ENCODE peak calls at places on chromosomes 11 and 22, in seven cellular contexts. R is WERI-Rb-1; X is activated CD8-positive, alpha-beta T cell treated with anti-CD3 and anti-CD28 coated beads for 36 hours; Q is fibroblast of villous mesenchyme; J is uterus; B is brain microvascular endothelial cell; Y is endothelial cell of umbilical vein. F is an unnamed sample.

GRCh38 chr22:28931844-28932561 is 48.6 kb downstream of the ZNRF3 start:
- DNase-seq in Y (no peak), J (no peak), B (no peak), X (no peak), Q (no peak), R (peak), F (no peak)

GRCh38 chr11:119567667-119568582 is 145.0 kb upstream of the THY1 start:
- DNase-seq in J (no peak), X (no peak), R (no peak), Q (peak), Y (no peak), B (peak), F (peak)

GRCh38 chr11:108591893-108592292 is 1.7 kb downstream of the EXPH5 start:
- DNase-seq in Y (no peak), X (no peak), Q (no peak), B (no peak), J (no peak), R (no peak), F (no peak)

GRCh38 chr11:47236482-47236881 is 12.1 kb downstream of the ACP2 start:
- DNase-seq in J (no peak), Y (peak), Q (peak), R (peak), X (no peak), B (no peak), F (no peak)

GRCh38 chr11:71499125-71499524 is 27.9 kb upstream of the KRTAP5-7 start:
- DNase-seq in X (no peak), Q (no peak), Y (no peak), J (no peak), R (no peak), B (peak), F (no peak)

GRCh38 chr11:2548596-2548995 is 103.8 kb downstream of the KCNQ1 start:
- DNase-seq in J (no peak), B (no peak), Q (no peak), R (no peak), X (no peak), Y (no peak), F (no peak)

GRCh38 chr11:92703431-92703830 is 266.0 kb upstream of the MTNR1B start:
- DNase-seq in B (peak), X (no peak), J (no peak), R (no peak), Y (no peak), Q (no peak), F (no peak)

GRCh38 chr11:46345881-46346484 is 1.3 kb upstream of the DGKZ start:
- DNase-seq in X (peak), R (no peak), Y (no peak), J (no peak), Q (no peak), B (no peak), F (peak)

GRCh38 chr11:63250162-63251050 is 7.0 kb upstream of the SLC22A25 start:
- DNase-seq in Q (no peak), X (no peak), Y (no peak), B (no peak), R (no peak), J (no peak), F (no peak)

GRCh38 chr11:87351671-87352070 is 313.9 kb downstream of the TMEM135 start:
- DNase-seq in R (no peak), Y (no peak), Q (no peak), B (no peak), X (no peak), J (no peak), F (peak)

GRCh38 chr11:118870396-118871343 is 13.0 kb upstream of the CXCR5 start:
- DNase-seq in X (peak), Y (no peak), B (no peak), J (peak), Q (peak), R (no peak), F (peak)

GRCh38 chr11:40188848-40189247 is 1270.6 kb downstream of the LRRC4C start:
- DNase-seq in Q (no peak), R (no peak), Y (no peak), B (no peak), X (no peak), J (no peak), F (no peak)

GRCh38 chr11:8871283-8871775 is 39.7 kb upstream of the AKIP1 start:
- DNase-seq in R (peak), J (peak), B (peak), X (no peak), Q (peak), Y (peak), F (no peak)

GRCh38 chr22:37638351-37639069 is 959 bp upstream of the SH3BP1 start:
- DNase-seq in J (no peak), Q (no peak), X (peak), Y (no peak), R (no peak), B (no peak), F (peak)

GRCh38 chr11:133974836-133975235 is 18.1 kb upstream of the IGSF9B start:
- DNase-seq in Y (no peak), Q (no peak), X (no peak), J (no peak), B (no peak), R (no peak), F (no peak)

GRCh38 chr22:36267058-36267457 is 14.1 kb downstream of the APOL1 start:
- DNase-seq in Y (no peak), B (no peak), J (peak), Q (no peak), X (no peak), R (no peak), F (no peak)

GRCh38 chr11:60786811-60787567 is 1.9 kb downstream of the MS4A10 start:
- DNase-seq in X (no peak), R (no peak), Q (peak), Y (peak), B (peak), J (peak), F (no peak)

GRCh38 chr11:64341851-64342791 is 2.1 kb downstream of the CCDC88B start:
- DNase-seq in J (peak), Y (peak), Q (peak), B (peak), X (peak), R (peak), F (peak)

GRCh38 chr11:75562836-75563484 is 907 bp downstream of the SERPINH1 start:
- DNase-seq in Y (peak), B (peak), Q (peak), X (no peak), R (peak), J (no peak), F (no peak)

GRCh38 chr22:30212996-30213441 is 33.5 kb downstream of the LIF start:
- DNase-seq in B (peak), R (no peak), J (no peak), X (no peak), Q (peak), Y (no peak), F (no peak)

GRCh38 chr11:75204012-75204674 is 36.4 kb upstream of the TPBGL start:
- DNase-seq in Y (no peak), R (no peak), X (no peak), Q (no peak), B (no peak), J (no peak), F (no peak)

GRCh38 chr11:75200051-75200450 is 40.5 kb upstream of the TPBGL start:
- DNase-seq in Q (no peak), B (no peak), X (no peak), Y (no peak), J (no peak), R (no peak), F (no peak)

GRCh38 chr22:25360891-25361645 is 141.6 kb downstream of the CRYBB2 start:
- DNase-seq in R (no peak), Y (no peak), B (no peak), Q (no peak), J (peak), X (no peak), F (no peak)

GRCh38 chr11:57288771-57289579 is 35.8 kb downstream of the TNKS1BP1 start:
- DNase-seq in X (no peak), Q (peak), R (no peak), Y (peak), B (peak), J (no peak), F (no peak)

GRCh38 chr22:32565002-32565339 is 90.4 kb downstream of the FBXO7 start:
- DNase-seq in Q (no peak), R (no peak), J (no peak), X (no peak), B (no peak), Y (no peak), F (no peak)

GRCh38 chr22:32562916-32563315 is 88.3 kb downstream of the FBXO7 start:
- DNase-seq in X (no peak), Q (no peak), R (peak), B (no peak), J (no peak), Y (no peak), F (no peak)

GRCh38 chr22:32571764-32572163 is 97.2 kb downstream of the FBXO7 start:
- DNase-seq in Y (no peak), B (no peak), Q (no peak), J (no peak), X (peak), R (no peak), F (no peak)

GRCh38 chr22:32564170-32565001 is 89.8 kb downstream of the FBXO7 start:
- DNase-seq in B (peak), R (no peak), Q (peak), J (no peak), Y (no peak), X (no peak), F (no peak)

GRCh38 chr22:32567544-32567943 is 92.9 kb downstream of the FBXO7 start:
- DNase-seq in Q (no peak), R (peak), J (no peak), Y (no peak), X (no peak), B (no peak), F (no peak)
- TF ChIP-seq CTCF in Q (no peak), R (no peak), J (no peak), Y (no peak), X (no peak), B (no peak), F (no peak)

DNA sequence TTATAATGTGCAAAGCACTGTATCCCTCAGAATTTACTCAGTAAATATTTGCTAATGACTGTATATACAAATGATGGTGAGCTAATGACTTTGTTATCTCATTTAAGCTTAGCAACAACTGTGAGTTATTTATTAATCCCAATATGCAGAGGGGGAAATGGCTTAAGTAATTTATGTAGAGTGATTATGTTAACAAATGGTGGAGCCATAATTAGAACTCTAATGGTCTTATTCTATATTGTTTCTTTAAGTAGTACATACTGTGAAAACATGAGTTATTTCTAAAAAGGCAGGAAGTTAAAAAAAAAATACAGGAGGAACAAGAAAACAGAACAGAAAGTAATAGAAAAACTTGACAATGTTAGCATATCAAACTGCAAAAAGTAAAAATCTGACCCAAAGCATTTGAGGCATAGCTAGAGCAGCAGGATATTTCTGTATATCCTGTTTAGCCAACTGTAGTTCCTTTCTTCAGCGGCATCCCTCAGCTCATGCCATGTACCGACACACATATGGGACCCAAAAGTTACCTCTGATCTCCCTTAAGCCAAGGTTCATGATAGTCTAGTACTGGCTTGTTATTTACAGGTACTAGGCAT is 94.2 kb downstream of the FCHSD2 start:
- DNase-seq in Q (no peak), J (no peak), Y (peak), X (no peak), R (no peak), B (no peak), F (peak)
- TF ChIP-seq CTCF in Q (no peak), J (no peak), Y (no peak), X (no peak), R (no peak), B (no peak), F (no peak)

GRCh38 chr11:111399187-111400031 is 20.3 kb upstream of the POU2AF1 start:
- DNase-seq in J (no peak), B (no peak), Q (no peak), X (no peak), Y (no peak), R (no peak), F (peak)
- TF ChIP-seq CTCF in J (no peak), B (no peak), Q (no peak), X (no peak), Y (no peak), R (no peak), F (peak)

GRCh38 chr22:48888466-48889208 is 939.0 kb downstream of the BRD1 start:
- DNase-seq in B (no peak), Q (no peak), R (no peak), J (no peak), Y (no peak), X (no peak), F (no peak)

GRCh38 chr22:48889209-48889830 is 938.4 kb downstream of the BRD1 start:
- DNase-seq in B (no peak), R (no peak), Y (no peak), Q (no peak), J (no peak), X (no peak), F (no peak)

GRCh38 chr22:48891688-48892380 is 935.8 kb downstream of the BRD1 start:
- DNase-seq in X (no peak), J (no peak), R (no peak), Y (no peak), Q (no peak), B (no peak), F (no peak)

GRCh38 chr22:48890693-48891554 is 936.7 kb downstream of the BRD1 start:
- DNase-seq in X (no peak), B (no peak), J (no peak), Y (no peak), R (no peak), Q (no peak), F (no peak)

GRCh38 chr22:48889887-48890692 is 937.6 kb downstream of the BRD1 start:
- DNase-seq in Q (no peak), B (no peak), R (no peak), J (no peak), X (no peak), Y (no peak), F (no peak)
- TF ChIP-seq CTCF in Q (no peak), B (no peak), R (no peak), J (no peak), X (no peak), Y (no peak), F (no peak)

DNA sequence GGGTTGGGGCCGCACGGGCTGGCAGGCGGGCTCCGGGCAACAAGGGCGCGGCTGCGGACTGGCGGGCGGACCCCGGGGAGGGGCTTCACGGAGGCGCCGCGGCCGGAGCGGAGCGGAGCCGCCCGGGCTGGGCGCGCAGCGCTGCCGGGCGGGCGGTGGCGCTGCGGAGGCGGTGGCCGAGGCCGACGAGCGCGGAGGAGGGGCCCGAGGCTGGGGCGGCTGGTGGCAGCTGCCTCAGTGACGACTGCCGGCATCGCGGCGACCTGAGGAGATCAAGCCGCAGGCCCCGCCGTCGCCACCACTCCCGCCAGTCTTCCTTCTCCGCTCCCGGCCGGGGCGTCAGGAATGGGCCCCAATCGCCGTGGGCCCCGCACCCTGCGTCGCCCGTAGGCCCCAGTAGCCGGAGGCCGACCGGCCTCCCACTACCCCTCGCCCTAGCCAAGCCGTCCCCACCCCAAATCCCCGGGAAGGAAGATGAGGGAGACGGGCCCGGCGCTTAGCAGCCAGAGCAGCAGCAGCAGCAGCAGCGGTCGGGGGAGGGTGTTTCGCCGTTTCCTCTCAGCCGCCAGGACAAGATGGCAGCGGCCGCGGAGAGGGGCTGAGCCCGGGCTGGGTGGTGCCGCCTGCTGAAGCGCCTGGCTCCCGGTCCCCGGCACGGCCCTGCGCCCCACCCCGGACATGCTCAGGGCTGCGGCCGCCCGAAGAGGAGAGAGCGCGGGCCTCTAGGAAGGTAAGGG is at the start of gene HIPK3:
- DNase-seq in Q (peak), Y (peak), X (peak), B (peak), J (peak), R (peak), F (peak)
- TF ChIP-seq CTCF in Q (no peak), Y (no peak), X (no peak), B (no peak), J (peak), R (peak), F (peak)

GRCh38 chr11:11620966-11621880 is 582 bp downstream of the GALNT18 start:
- DNase-seq in B (no peak), R (peak), Y (peak), X (peak), J (peak), Q (peak), F (peak)

GRCh38 chr11:11622772-11623531 is 1.1 kb upstream of the GALNT18 start:
- DNase-seq in X (no peak), J (no peak), Q (peak), B (no peak), R (no peak), Y (no peak), F (no peak)

GRCh38 chr11:11621881-11622706 is at the start of gene GALNT18:
- DNase-seq in X (peak), R (peak), Y (peak), Q (peak), B (peak), J (peak), F (peak)

GRCh38 chr11:11620251-11620965 is 1.4 kb downstream of the GALNT18 start:
- DNase-seq in B (no peak), Y (no peak), R (peak), X (peak), J (peak), Q (no peak), F (peak)

GRCh38 chr11:11618973-11619435 is 2.8 kb downstream of the GALNT18 start:
- DNase-seq in X (no peak), R (peak), Q (no peak), B (no peak), Y (no peak), J (no peak), F (no peak)
- TF ChIP-seq CTCF in X (no peak), R (peak), Q (peak), B (peak), Y (no peak), J (no peak), F (no peak)

GRCh38 chr11:76716268-76716667 is 45.7 kb upstream of the LRRC32 start:
- DNase-seq in R (no peak), Q (no peak), J (no peak), B (no peak), Y (no peak), X (no peak), F (no peak)

GRCh38 chr11:76717369-76717768 is 46.8 kb upstream of the LRRC32 start:
- DNase-seq in X (no peak), Y (no peak), R (no peak), B (no peak), Q (no peak), J (no peak), F (no peak)

GRCh38 chr11:76719686-76720085 is 49.1 kb upstream of the LRRC32 start:
- DNase-seq in J (no peak), R (no peak), B (no peak), Q (no peak), Y (no peak), X (no peak), F (no peak)

GRCh38 chr11:76721755-76722677 is 51.5 kb upstream of the LRRC32 start:
- DNase-seq in Q (peak), J (peak), X (peak), R (peak), Y (peak), B (peak), F (peak)

DNA sequence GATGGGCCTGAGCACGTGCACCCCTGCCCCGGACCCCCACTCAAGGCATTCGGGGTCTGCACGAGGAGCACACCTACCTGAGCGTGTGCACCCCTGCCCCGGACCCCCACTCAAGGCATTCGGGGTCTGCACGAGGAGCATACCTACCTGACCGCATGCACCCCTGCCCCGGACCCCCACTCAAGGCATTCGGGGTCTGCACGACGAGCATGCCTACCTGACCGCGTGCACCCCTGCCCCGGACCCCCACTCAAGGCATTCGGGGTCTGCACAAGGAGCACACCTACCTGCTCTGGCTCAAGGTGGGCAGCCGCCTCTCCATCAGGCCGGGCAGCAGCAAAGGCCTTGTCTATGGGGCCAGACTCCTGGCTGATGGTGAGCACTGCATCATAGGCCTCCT is 48.7 kb upstream of the LRRC32 start:
- DNase-seq in Y (no peak), R (no peak), J (no peak), Q (no peak), B (no peak), X (no peak), F (no peak)
- TF ChIP-seq CTCF in Y (no peak), R (no peak), J (no peak), Q (no peak), B (no peak), X (no peak), F (no peak)

GRCh38 chr11:6377902-6378694 is 12.2 kb upstream of the SMPD1 start:
- DNase-seq in X (no peak), R (no peak), B (no peak), Q (no peak), Y (peak), J (no peak), F (peak)
- TF ChIP-seq CTCF in X (no peak), R (no peak), B (no peak), Q (no peak), Y (no peak), J (no peak), F (no peak)

F was measured in GM12865.